ENCODE peak calls at places on chromosome 15, in six cellular contexts. D, I, Z, B, U and G are unnamed samples.

GRCh38 chr15:66886241-66886675 is 179.1 kb upstream of the SMAD3 start:
- DNase-seq in B (no peak), I (no peak), D (no peak), U (no peak), Z (no peak), G (no peak)

GRCh38 chr15:69957175-69957574 is 140.5 kb downstream of the TLE3 start:
- DNase-seq in I (no peak), D (no peak), Z (no peak), U (peak; percentile 27), B (no peak), G (no peak)

GRCh38 chr15:65525622-65526021 is 4.6 kb upstream of the HACD3 start:
- DNase-seq in B (no peak), U (no peak), D (no peak), I (no peak), Z (no peak), G (no peak)

GRCh38 chr15:92541197-92542190 is 114.1 kb downstream of the FAM174B start:
- DNase-seq in D (no peak), B (no peak), Z (no peak), I (no peak), U (no peak), G (no peak)

GRCh38 chr15:70200511-70200991 is 102.8 kb upstream of the TLE3 start:
- DNase-seq in D (no peak), B (no peak), I (no peak), Z (no peak), U (no peak), G (no peak)

GRCh38 chr15:50881121-50882048 is 27.1 kb upstream of the AP4E1 start:
- DNase-seq in Z (no peak), U (peak; percentile 14), D (no peak), B (no peak), I (no peak), G (no peak)

GRCh38 chr15:69304176-69304533 is 5.4 kb downstream of the PAQR5 start:
- DNase-seq in Z (no peak), D (no peak), B (peak; percentile 80), I (no peak), U (no peak), G (peak; percentile 62)

GRCh38 chr15:98954411-98954810 is 53.2 kb downstream of the PGPEP1L start:
- DNase-seq in Z (no peak), D (no peak), I (peak; percentile 29), B (peak; percentile 47), U (no peak), G (peak; percentile 56)

GRCh38 chr15:40338921-40339620 is 1.7 kb downstream of the CCDC9B start:
- DNase-seq in Z (peak; percentile 69), I (no peak), B (peak; percentile 42), U (no peak), D (no peak), G (no peak)

GRCh38 chr15:99454941-99455795 is 110.6 kb upstream of the MEF2A start:
- DNase-seq in Z (peak; percentile 55), B (peak; percentile 71), U (no peak), D (no peak), I (peak; percentile 73), G (peak; percentile 67)

GRCh38 chr15:92963794-92964193 is 63.7 kb downstream of the CHD2 start:
- DNase-seq in D (no peak), U (no peak), B (no peak), I (no peak), Z (no peak), G (no peak)

GRCh38 chr15:66101715-66102395 is 151.7 kb downstream of the MEGF11 start:
- DNase-seq in Z (no peak), U (no peak), D (no peak), B (no peak), I (no peak), G (no peak)

GRCh38 chr15:50906954-50907865 is 1.3 kb upstream of the AP4E1 start:
- DNase-seq in I (no peak), Z (no peak), B (no peak), D (no peak), U (peak; percentile 55), G (no peak)

GRCh38 chr15:50241684-50242450 is 23.7 kb downstream of the HDC start:
- DNase-seq in Z (no peak), D (no peak), U (no peak), B (no peak), I (no peak), G (no peak)

GRCh38 chr15:99305761-99306505 is 54.7 kb downstream of the LRRC28 start:
- DNase-seq in B (peak; percentile 62), U (no peak), Z (peak; percentile 41), I (peak; percentile 50), D (no peak), G (peak; percentile 64)

GRCh38 chr15:34812369-34812768 is 17.0 kb upstream of the ACTC1 start:
- DNase-seq in D (no peak), B (peak; percentile 46), Z (no peak), U (no peak), I (no peak), G (no peak)

GRCh38 chr15:101675796-101676582 is 23.8 kb upstream of the TM2D3 start:
- DNase-seq in I (no peak), B (peak; percentile 33), D (no peak), Z (no peak), U (no peak), G (no peak)

GRCh38 chr15:70142072-70142321 is 44.3 kb upstream of the TLE3 start:
- DNase-seq in B (no peak), D (no peak), Z (no peak), I (no peak), U (no peak), G (no peak)

GRCh38 chr15:38701134-38701533 is 136.5 kb upstream of the RASGRP1 start:
- DNase-seq in U (no peak), D (no peak), B (no peak), I (no peak), Z (no peak), G (no peak)

GRCh38 chr15:58380280-58380945 is 51.4 kb upstream of the LIPC start:
- DNase-seq in Z (no peak), D (no peak), B (no peak), I (no peak), U (no peak), G (no peak)

GRCh38 chr15:71548317-71548908 is 261.9 kb upstream of the NR2E3 start:
- DNase-seq in U (no peak), D (no peak), I (no peak), B (no peak), Z (no peak), G (no peak)

GRCh38 chr15:82580713-82581112 is 40.5 kb upstream of the RPS17 start:
- DNase-seq in I (no peak), U (no peak), Z (no peak), B (no peak), D (no peak), G (no peak)

GRCh38 chr15:82587805-82588204 is 47.5 kb upstream of the RPS17 start:
- DNase-seq in I (no peak), D (no peak), Z (no peak), B (no peak), U (no peak), G (no peak)

GRCh38 chr15:82585072-82585471 is 44.8 kb upstream of the RPS17 start:
- DNase-seq in I (no peak), U (no peak), Z (no peak), D (no peak), B (no peak), G (no peak)
- TF ChIP-seq CTCF in I (no peak), U (peak; percentile 32), Z (peak; percentile 21), D (no peak), B (peak; percentile 32), G (peak; percentile 4)

DNA sequence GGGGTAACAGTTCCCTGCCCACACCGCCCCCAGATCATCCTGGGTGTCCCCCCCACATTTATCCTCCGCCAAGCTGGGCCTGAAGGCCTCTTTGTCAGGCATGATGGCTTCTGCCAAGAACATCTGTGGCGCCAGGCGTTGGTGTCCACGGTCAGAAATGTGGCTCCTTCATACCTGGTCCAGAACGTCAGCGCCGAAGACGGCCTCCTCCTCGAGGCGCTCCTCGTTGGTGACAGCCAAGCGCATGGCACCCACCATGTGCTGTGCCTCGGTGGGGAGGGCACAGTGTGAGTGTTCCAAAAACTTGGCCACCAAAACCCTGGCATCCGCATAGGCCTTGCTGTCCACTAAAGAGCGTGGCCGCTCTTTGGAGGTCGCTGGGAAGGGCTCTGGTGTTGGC is 146.5 kb downstream of the NSMCE3 start:
- DNase-seq in Z (no peak), B (no peak), U (no peak), D (no peak), I (no peak), G (no peak)
- TF ChIP-seq CTCF in Z (no peak), B (no peak), U (no peak), D (no peak), I (no peak), G (no peak)

DNA sequence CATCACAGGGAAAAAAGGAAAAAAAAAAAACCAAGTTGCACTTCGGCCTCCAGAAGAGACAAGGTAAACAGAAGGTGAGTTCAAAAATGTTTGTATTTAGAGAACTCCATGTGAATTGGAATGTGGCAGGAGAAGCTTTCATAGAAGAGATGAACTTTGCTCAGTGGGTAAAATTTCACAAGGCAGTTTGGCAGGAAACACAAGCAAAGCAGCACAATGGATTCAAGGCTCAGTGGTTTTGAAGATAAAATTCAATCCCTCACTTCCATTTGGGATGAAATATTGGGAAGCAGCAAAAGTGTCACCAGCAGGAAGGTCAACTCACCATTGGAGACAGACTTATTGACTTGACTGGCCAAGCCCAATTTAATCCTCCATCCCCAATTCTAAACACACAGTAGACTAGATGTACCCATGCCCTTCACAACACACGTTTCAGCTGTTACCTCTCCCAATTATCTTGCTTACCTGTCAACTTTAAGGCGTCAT is 256.7 kb upstream of the ICE2 start:
- DNase-seq in U (no peak), B (no peak), I (no peak), Z (no peak), D (no peak), G (no peak)
- TF ChIP-seq CTCF in U (no peak), B (no peak), I (no peak), Z (no peak), D (no peak), G (no peak)

GRCh38 chr15:26665950-26666921 is 106.6 kb downstream of the GABRB3 start:
- DNase-seq in I (no peak), U (peak; percentile 9), B (no peak), D (no peak), Z (no peak), G (no peak)
- TF ChIP-seq CTCF in I (no peak), U (peak; percentile 35), B (no peak), D (no peak), Z (no peak), G (no peak)

DNA sequence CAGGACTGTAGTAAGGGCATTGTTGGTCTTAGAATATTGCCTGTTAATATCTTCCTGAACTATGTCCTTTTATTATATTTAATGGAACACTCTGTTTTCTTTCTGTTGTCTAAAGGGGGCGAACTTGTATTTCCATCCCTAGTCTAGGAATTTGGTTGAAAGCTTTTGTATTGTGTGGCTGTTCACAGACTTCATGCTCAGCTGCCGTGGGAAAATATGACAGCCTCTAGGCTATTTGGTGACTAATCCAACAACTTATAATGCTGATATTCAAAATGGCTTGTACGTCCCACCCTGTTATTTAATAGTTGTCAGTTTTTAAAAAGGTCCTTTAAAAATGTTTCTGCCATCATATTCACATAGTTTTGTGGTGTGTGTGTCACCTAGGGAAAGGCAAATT is 202.6 kb downstream of the KLHL25 start:
- DNase-seq in Z (no peak), I (peak; percentile 42), D (no peak), U (no peak), B (no peak), G (no peak)
- TF ChIP-seq CTCF in Z (no peak), I (no peak), D (peak; percentile 44), U (peak; percentile 38), B (peak; percentile 39), G (peak; percentile 48)

GRCh38 chr15:37135225-37135624 is 34.9 kb upstream of the MEIS2 start:
- DNase-seq in I (peak; percentile 12), D (no peak), U (peak; percentile 41), Z (no peak), B (no peak), G (no peak)
- TF ChIP-seq CTCF in I (peak; percentile 40), D (peak; percentile 41), U (peak; percentile 28), Z (peak; percentile 16), B (peak; percentile 29), G (no peak)

GRCh38 chr15:62648954-62649353 is 393.6 kb upstream of the TPM1 start:
- DNase-seq in U (peak; percentile 49), I (no peak), D (no peak), B (no peak), Z (no peak), G (no peak)
- TF ChIP-seq CTCF in U (peak; percentile 77), I (peak; percentile 13), D (peak; percentile 31), B (no peak), Z (peak; percentile 38), G (peak; percentile 4)